ENCODE peak calls at places on chromosomes 2 and 18, in six cellular contexts. E is H9, G is H1, P is IMR-90, U is mesenchymal stem cell, M is trophoblast cell. S is an unnamed sample.

GRCh38 chr2:18077724-18078123 is 199.3 kb downstream of the KCNS3 start:
- DNase-seq in U (peak; percentile 83), P (peak; percentile 69), E (no peak), G (no peak), M (no peak), S (no peak)

GRCh38 chr2:160062283-160063005 is at the start of gene PLA2R1:
- DNase-seq in P (peak; percentile 12), E (peak; percentile 77), G (peak; percentile 83), U (peak; percentile 57), M (peak; percentile 38), S (peak; percentile 51)

GRCh38 chr18:74918276-74918675 is 290.7 kb downstream of the PTGR3 start:
- DNase-seq in P (peak; percentile 36), U (no peak), E (no peak), M (no peak), G (no peak), S (no peak)

GRCh38 chr2:239942871-239943311 is 82.3 kb downstream of the NDUFA10 start:
- DNase-seq in E (no peak), U (no peak), M (no peak), G (no peak), P (no peak), S (no peak)

GRCh38 chr18:78255013-78255412 is 724.6 kb upstream of the SALL3 start:
- DNase-seq in M (no peak), E (no peak), P (no peak), G (no peak), U (no peak), S (no peak)

GRCh38 chr2:238061310-238062202 is 755 bp downstream of the SCLY start:
- DNase-seq in E (peak; percentile 67), G (peak; percentile 70), M (no peak), P (peak; percentile 33), U (peak; percentile 53), S (peak; percentile 27)

GRCh38 chr2:35298493-35298892 is 1057.1 kb upstream of the CRIM1 start:
- DNase-seq in P (no peak), M (no peak), G (no peak), E (no peak), U (peak; percentile 1), S (no peak)

GRCh38 chr2:212961255-212961654 is 190.2 kb downstream of the IKZF2 start:
- DNase-seq in G (no peak), P (no peak), M (no peak), E (no peak), U (no peak), S (no peak)

GRCh38 chr2:161418715-161419337 is 2.7 kb downstream of the TBR1 start:
- DNase-seq in U (peak; percentile 53), G (peak; percentile 78), P (peak; percentile 10), M (peak; percentile 28), E (peak; percentile 73), S (peak; percentile 59)

GRCh38 chr18:10053861-10054260 is 140.0 kb downstream of the VAPA start:
- DNase-seq in G (no peak), M (no peak), U (no peak), P (no peak), E (no peak), S (no peak)
- H4K91ac ChIP-seq in G (no peak overlapping the region), M (no peak overlapping the region), U (peak overlapping the region; percentile 90), P (no peak overlapping the region), E (no peak overlapping the region), S (no peak overlapping the region)

GRCh38 chr2:26970244-26970927 is at the start of gene MAPRE3:
- DNase-seq in G (peak; percentile 97), U (peak; percentile 79), P (peak; percentile 57), M (peak; percentile 91), E (peak; percentile 98), S (peak; percentile 97)
- H3K27me3 ChIP-seq in G (peaks cover 5% of the 10 kb centered on the region), U (peaks cover 56% of the 10 kb centered on the region), P (no peaks in the 10 kb centered on the region), M (peaks cover 3% of the 10 kb centered on the region), E (peaks cover 10% of the 10 kb centered on the region), S (no peaks in the 10 kb centered on the region)

GRCh38 chr2:84129018-84129417 is 330.1 kb downstream of the SUCLG1 start:
- DNase-seq in P (no peak), M (no peak), E (no peak), U (no peak), G (no peak), S (no peak)

DNA sequence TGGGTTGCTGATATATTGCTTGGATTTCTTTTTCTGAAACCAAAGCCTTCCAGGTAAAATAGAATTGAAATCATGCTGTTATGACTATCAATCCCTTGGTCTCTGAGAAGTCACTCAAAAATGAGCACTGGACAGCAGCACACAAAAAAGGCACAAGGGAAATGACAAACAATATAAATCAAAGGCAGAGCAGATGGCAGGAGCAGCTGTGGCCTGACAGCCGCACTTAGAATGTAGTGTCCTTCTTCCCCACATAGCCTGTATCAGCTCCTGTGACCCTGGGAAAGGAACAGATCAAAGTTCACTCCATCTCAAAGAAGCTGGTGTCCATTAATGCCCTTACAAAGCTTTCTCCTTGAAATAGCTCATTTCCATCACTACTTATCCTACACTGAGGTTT is 326.7 kb downstream of the SUCLG1 start:
- DNase-seq in M (no peak), E (no peak), P (no peak), G (no peak), U (no peak), S (no peak)
- H4K91ac ChIP-seq in M (no peak overlapping the region), E (no peak overlapping the region), P (no peak overlapping the region), G (no peak overlapping the region), U (no peak overlapping the region), S (no peak overlapping the region)

GRCh38 chr2:156466739-156467405 is 30.7 kb downstream of the GPD2 start:
- DNase-seq in P (peak; percentile 50), M (no peak), U (no peak), G (no peak), E (no peak), S (no peak)

GRCh38 chr2:156459720-156460119 is 23.5 kb downstream of the GPD2 start:
- DNase-seq in U (no peak), M (no peak), E (no peak), P (no peak), G (no peak), S (no peak)

GRCh38 chr2:156458229-156458584 is 22.0 kb downstream of the GPD2 start:
- DNase-seq in G (no peak), P (no peak), M (peak; percentile 16), E (no peak), U (no peak), S (no peak)

GRCh38 chr2:156465573-156465972 is 29.4 kb downstream of the GPD2 start:
- DNase-seq in E (no peak), G (no peak), P (no peak), U (no peak), M (no peak), S (no peak)

GRCh38 chr2:156464106-156464505 is 27.9 kb downstream of the GPD2 start:
- DNase-seq in P (peak; percentile 54), M (no peak), E (no peak), G (no peak), U (no peak), S (no peak)
- H3K27me3 ChIP-seq in P (no peaks in the 10 kb centered on the region), M (no peaks in the 10 kb centered on the region), E (no peaks in the 10 kb centered on the region), G (no peaks in the 10 kb centered on the region), U (no peaks in the 10 kb centered on the region), S (no peaks in the 10 kb centered on the region)

DNA sequence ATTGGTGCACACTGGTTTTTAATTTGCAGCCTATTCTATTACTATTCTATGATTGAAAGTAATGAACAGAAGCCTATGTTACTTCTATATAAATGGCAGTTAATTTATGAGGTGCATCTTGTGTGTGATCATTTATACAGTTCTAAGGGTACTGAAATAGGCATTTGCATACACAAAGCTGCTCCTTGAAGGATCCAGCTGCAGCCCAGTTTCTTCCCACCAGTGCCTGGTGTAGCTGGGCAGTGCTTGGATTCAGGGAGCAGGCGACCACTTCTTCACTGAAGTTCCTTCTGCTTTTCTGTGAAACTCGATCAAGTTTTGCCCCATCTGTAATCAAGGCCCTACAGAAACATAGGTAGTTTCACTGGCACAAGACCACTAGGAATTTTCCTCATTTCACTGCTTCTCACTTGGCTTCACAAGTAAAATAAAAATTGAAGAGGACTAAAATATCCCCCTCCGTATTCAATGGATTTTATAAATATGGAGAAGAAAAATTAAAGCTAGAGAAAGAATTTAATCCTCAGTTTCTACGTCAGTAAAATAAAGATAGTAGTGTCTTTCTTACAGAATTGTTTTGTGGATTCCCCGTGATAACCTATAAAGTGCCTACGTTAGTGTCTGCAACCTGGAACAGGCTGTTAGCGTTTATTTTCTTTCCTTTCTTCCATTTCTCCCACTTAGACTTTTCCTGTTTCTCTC is 1.7 kb upstream of the LPIN2 start:
- DNase-seq in M (no peak), U (peak; percentile 59), G (no peak), E (no peak), P (no peak), S (no peak)
- H4K91ac ChIP-seq in M (no peak overlapping the region), U (no peak overlapping the region), G (no peak overlapping the region), E (no peak overlapping the region), P (peak overlapping the region; percentile 1), S (no peak overlapping the region)

GRCh38 chr2:46296840-46297545 is at the start of gene EPAS1:
- DNase-seq in P (peak; percentile 76), M (peak; percentile 91), G (peak; percentile 91), U (peak; percentile 89), E (peak; percentile 94), S (peak; percentile 81)

GRCh38 chr2:46296216-46296839 is 879 bp upstream of the EPAS1 start:
- DNase-seq in P (no peak), M (no peak), E (peak; percentile 61), G (peak; percentile 78), U (no peak), S (no peak)

GRCh38 chr2:46298272-46298521 is 990 bp downstream of the EPAS1 start:
- DNase-seq in E (no peak), P (no peak), G (peak; percentile 70), U (no peak), M (no peak), S (no peak)

GRCh38 chr2:46298522-46299351 is 1.5 kb downstream of the EPAS1 start:
- DNase-seq in M (no peak), E (peak; percentile 44), G (peak; percentile 75), P (peak; percentile 47), U (peak; percentile 61), S (peak; percentile 37)

GRCh38 chr2:46297546-46298271 is 502 bp downstream of the EPAS1 start:
- DNase-seq in U (peak; percentile 38), G (peak; percentile 81), M (peak; percentile 77), P (no peak), E (peak; percentile 72), S (peak; percentile 44)
- H3K27me3 ChIP-seq in U (peaks cover 11% of the 10 kb centered on the region), G (peaks cover 55% of the 10 kb centered on the region), M (no peaks in the 10 kb centered on the region), P (no peaks in the 10 kb centered on the region), E (peaks cover 45% of the 10 kb centered on the region), S (peaks cover 55% of the 10 kb centered on the region)